ENCODE peak calls at places on chromosome 21, in seven cellular contexts. J, L, E, Z, B, Y and F are unnamed samples.

GRCh38 chr21:32770514-32771133 is 931 bp downstream of the PAXBP1 start:
- DNase-seq in J (peak), L (peak), Y (peak), B (no peak), E (no peak), Z (peak), F (no peak)

GRCh38 chr21:14875704-14876364 is 189.0 kb downstream of the NRIP1 start:
- DNase-seq in Z (no peak), J (no peak), Y (no peak), E (no peak), L (no peak), B (no peak), F (no peak)

GRCh38 chr21:26405735-26406361 is 167.2 kb downstream of the CYYR1 start:
- DNase-seq in E (no peak), L (peak), Z (peak), B (peak), Y (no peak), J (peak), F (peak)

GRCh38 chr21:29237110-29238051 is 61.3 kb upstream of the BACH1 start:
- DNase-seq in Z (no peak), E (no peak), J (peak), B (peak), Y (no peak), L (no peak), F (no peak)

GRCh38 chr21:42276526-42277154 is 38.6 kb downstream of the TFF3 start:
- DNase-seq in L (no peak), Y (no peak), E (no peak), B (no peak), Z (no peak), J (no peak), F (no peak)

GRCh38 chr21:14482165-14482564 is 64.0 kb downstream of the SAMSN1 start:
- DNase-seq in Z (no peak), E (no peak), Y (peak), B (no peak), J (no peak), L (no peak), F (no peak)

GRCh38 chr21:42445311-42445710 is 41.6 kb downstream of the UBASH3A start:
- DNase-seq in B (no peak), E (no peak), L (no peak), J (no peak), Z (no peak), Y (no peak), F (no peak)

GRCh38 chr21:27721675-27722074 is 754.8 kb upstream of the ADAMTS5 start:
- DNase-seq in Y (no peak), E (no peak), L (no peak), Z (no peak), J (no peak), B (no peak), F (no peak)

GRCh38 chr21:27648560-27648959 is 681.7 kb upstream of the ADAMTS5 start:
- DNase-seq in B (no peak), L (peak), E (no peak), Z (no peak), Y (no peak), J (peak), F (no peak)

GRCh38 chr21:18443085-18443484 is 39.5 kb upstream of the TMPRSS15 start:
- DNase-seq in L (no peak), Y (no peak), B (peak), Z (no peak), E (no peak), J (no peak), F (no peak)

GRCh38 chr21:43869486-43870325 is 4.7 kb downstream of the AGPAT3 start:
- DNase-seq in B (peak), L (no peak), E (no peak), Y (no peak), Z (no peak), J (no peak), F (no peak)

GRCh38 chr21:39536835-39537234 is 75.9 kb upstream of the B3GALT5 start:
- DNase-seq in J (no peak), Z (no peak), L (no peak), B (no peak), E (no peak), Y (no peak), F (no peak)

GRCh38 chr21:33760641-33761103 is 118.4 kb downstream of the ITSN1 start:
- DNase-seq in Y (no peak), B (no peak), J (peak), E (no peak), L (no peak), Z (no peak), F (no peak)

GRCh38 chr21:39788383-39788782 is 43.4 kb downstream of the IGSF5 start:
- DNase-seq in B (peak), Y (peak), J (peak), Z (peak), E (peak), L (peak), F (peak)

GRCh38 chr21:34061983-34062382 is 11.4 kb upstream of the MRPS6 start:
- DNase-seq in Z (peak), Y (no peak), B (no peak), J (no peak), L (no peak), E (no peak), F (no peak)

GRCh38 chr21:41873005-41873404 is 6.1 kb downstream of the PRDM15 start:
- DNase-seq in E (no peak), L (no peak), J (no peak), Z (no peak), Y (no peak), B (no peak), F (no peak)

GRCh38 chr21:14474995-14475394 is 71.1 kb downstream of the SAMSN1 start:
- DNase-seq in J (no peak), Z (no peak), B (no peak), L (no peak), E (no peak), Y (no peak), F (no peak)

GRCh38 chr21:37742115-37742514 is 174.1 kb downstream of the KCNJ6 start:
- DNase-seq in Y (no peak), B (no peak), Z (no peak), E (no peak), L (no peak), J (no peak), F (no peak)
- TF ChIP-seq CTCF in Y (no peak), B (no peak), Z (no peak), E (no peak), L (no peak), J (no peak), F (no peak)

GRCh38 chr21:30733026-30733425 is 14.0 kb downstream of the KRTAP21-2 start:
- DNase-seq in Y (no peak), L (peak), J (no peak), Z (no peak), E (no peak), B (no peak), F (no peak)
- TF ChIP-seq CTCF in Y (no peak), L (peak), J (no peak), Z (no peak), E (no peak), B (no peak), F (no peak)

DNA sequence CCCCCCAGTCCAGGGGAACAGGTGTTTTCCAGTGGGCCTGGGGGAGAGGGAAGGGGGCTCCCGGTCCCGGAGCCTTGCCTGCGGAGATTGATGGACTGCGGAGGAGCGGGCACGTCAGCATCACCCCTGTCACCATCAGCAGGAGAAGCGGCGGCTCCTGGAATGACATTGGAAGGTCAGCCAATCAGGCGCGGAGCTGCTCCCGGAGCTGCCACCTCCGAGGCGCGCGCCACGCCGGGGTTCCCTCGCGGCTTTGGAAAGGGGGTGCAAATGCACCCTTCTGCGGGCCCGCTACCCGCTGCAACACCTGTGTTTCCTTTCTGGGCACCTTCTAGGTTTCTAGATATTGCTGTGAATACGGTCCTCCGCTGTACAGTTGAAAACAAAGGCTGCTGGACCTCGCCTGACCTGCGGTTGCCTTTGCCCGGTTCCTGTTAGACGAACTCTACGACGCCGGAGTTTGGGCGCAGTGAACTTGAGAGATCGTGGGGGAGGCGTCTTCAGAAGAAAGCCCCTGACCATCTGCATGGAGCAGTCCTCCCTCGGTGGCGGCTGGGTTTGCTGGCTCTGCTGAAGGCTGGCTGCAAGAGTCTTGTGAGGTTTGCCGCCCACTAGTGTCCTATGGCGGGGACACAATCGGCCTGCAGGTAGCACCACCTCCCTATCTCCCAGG is 5.3 kb downstream of the DSCAM start:
- DNase-seq in Y (peak), J (no peak), E (peak), B (peak), L (no peak), Z (peak), F (peak)
- TF ChIP-seq CTCF in Y (no peak), J (no peak), E (peak), B (peak), L (no peak), Z (no peak), F (peak)

GRCh38 chr21:22584308-22584707 is 1586.1 kb downstream of the NCAM2 start:
- DNase-seq in Y (no peak), Z (no peak), J (no peak), E (no peak), L (no peak), B (no peak), F (no peak)

GRCh38 chr21:22585558-22585957 is 1587.3 kb downstream of the NCAM2 start:
- DNase-seq in L (no peak), Z (no peak), J (no peak), B (no peak), E (no peak), Y (no peak), F (no peak)
- TF ChIP-seq CTCF in L (no peak), Z (no peak), J (no peak), B (no peak), E (no peak), Y (no peak), F (no peak)

GRCh38 chr21:37000381-37000780 is 6.1 kb upstream of the RIPPLY3 start:
- DNase-seq in Z (peak), E (no peak), Y (no peak), L (no peak), J (no peak), B (no peak), F (no peak)
- TF ChIP-seq CTCF in Z (peak), E (no peak), Y (no peak), L (no peak), J (peak), B (no peak), F (no peak)